ENCODE peak calls at places on chromosomes 5 and 9, in four cellular contexts. One of them, this sample, is unnamed.

GRCh38 chr5:169099801-169100734 is 200.9 kb downstream of the SLIT3 start:
- DNase-seq in H1: no peak
- DNase-seq in GM12878: no peak
- DNase-seq in K562: no peak
- DNase-seq in this sample: no peak

GRCh38 chr5:125290935-125291334 is 544.5 kb upstream of the ZNF608 start:
- DNase-seq in H1: no peak
- DNase-seq in GM12878: no peak
- DNase-seq in K562: no peak
- DNase-seq in this sample: no peak

GRCh38 chr5:139392678-139393496 is 2.0 kb downstream of the PROB1 start:
- DNase-seq in H1: no peak
- DNase-seq in GM12878: no peak
- DNase-seq in K562: no peak
- DNase-seq in this sample: no peak

GRCh38 chr9:115687356-115687755 is 466.2 kb upstream of the PAPPA start:
- DNase-seq in H1: no peak
- DNase-seq in GM12878: no peak
- DNase-seq in K562: no peak
- DNase-seq in this sample: no peak

GRCh38 chr5:448061-448765 is 5.2 kb downstream of the EXOC3 start:
- DNase-seq in H1: no peak
- DNase-seq in GM12878: no peak
- DNase-seq in K562: no peak
- DNase-seq in this sample: no peak

GRCh38 chr5:153463806-153464205 is 26.7 kb upstream of the GRIA1 start:
- DNase-seq in H1: no peak
- DNase-seq in GM12878: no peak
- DNase-seq in K562: no peak
- DNase-seq in this sample: peak; percentile 68

GRCh38 chr5:31781772-31782171 is 142.8 kb downstream of the PDZD2 start:
- DNase-seq in H1: no peak
- DNase-seq in GM12878: no peak
- DNase-seq in K562: peak; percentile 13
- DNase-seq in this sample: no peak

GRCh38 chr9:94687451-94687850 is 39.0 kb upstream of the AOPEP start:
- DNase-seq in H1: no peak
- DNase-seq in GM12878: no peak
- DNase-seq in K562: no peak
- DNase-seq in this sample: no peak

GRCh38 chr9:128715436-128715750 is 8.5 kb downstream of the ZDHHC12 start:
- DNase-seq in H1: no peak
- DNase-seq in GM12878: no peak
- DNase-seq in K562: no peak
- DNase-seq in this sample: no peak

GRCh38 chr5:135626636-135627035 is 47.8 kb upstream of the CXCL14 start:
- DNase-seq in H1: no peak
- DNase-seq in GM12878: no peak
- DNase-seq in K562: no peak
- DNase-seq in this sample: no peak

GRCh38 chr9:131524578-131525315 is 6.3 kb downstream of the UCK1 start:
- DNase-seq in H1: no peak
- DNase-seq in GM12878: no peak
- DNase-seq in K562: no peak
- DNase-seq in this sample: peak; percentile 18

GRCh38 chr9:88224938-88225337 is 86.7 kb upstream of the SPATA31C2 start:
- DNase-seq in H1: no peak
- DNase-seq in GM12878: no peak
- DNase-seq in K562: no peak
- DNase-seq in this sample: no peak

DNA sequence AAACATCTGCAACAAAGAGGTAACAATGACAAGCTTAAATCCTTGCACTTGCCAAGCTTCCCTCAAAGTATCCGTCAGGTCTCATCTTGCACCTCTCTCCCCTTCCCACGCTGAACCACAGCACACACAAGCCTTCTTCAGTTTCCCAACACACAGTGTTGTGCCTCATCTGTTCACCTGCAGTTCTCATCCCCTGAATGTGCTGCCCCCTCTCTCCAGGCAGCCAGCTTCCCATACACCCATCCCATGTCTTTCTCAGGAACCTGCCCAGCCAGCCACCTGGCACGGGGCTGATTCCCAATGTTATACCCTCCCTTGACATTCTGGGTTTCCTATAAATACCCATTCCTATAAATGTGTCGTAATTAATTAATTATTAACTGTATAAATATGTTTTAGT is 314.8 kb downstream of the PRELID2 start:
- DNase-seq in H1: no peak
- DNase-seq in GM12878: no peak
- DNase-seq in K562: no peak
- DNase-seq in this sample: no peak
- TF ChIP-seq CHD1 in H1: no peak
- TF ChIP-seq CHD1 in GM12878: no peak
- TF ChIP-seq CHD1 in K562: no peak
- TF ChIP-seq CHD1 in this sample: no peak

GRCh38 chr5:81850932-81851331 is 100.0 kb upstream of the SSBP2 start:
- DNase-seq in H1: no peak
- DNase-seq in GM12878: no peak
- DNase-seq in K562: no peak
- DNase-seq in this sample: no peak
- TF ChIP-seq CHD1 in H1: no peak
- TF ChIP-seq CHD1 in GM12878: no peak
- TF ChIP-seq CHD1 in K562: no peak
- TF ChIP-seq CHD1 in this sample: no peak

DNA sequence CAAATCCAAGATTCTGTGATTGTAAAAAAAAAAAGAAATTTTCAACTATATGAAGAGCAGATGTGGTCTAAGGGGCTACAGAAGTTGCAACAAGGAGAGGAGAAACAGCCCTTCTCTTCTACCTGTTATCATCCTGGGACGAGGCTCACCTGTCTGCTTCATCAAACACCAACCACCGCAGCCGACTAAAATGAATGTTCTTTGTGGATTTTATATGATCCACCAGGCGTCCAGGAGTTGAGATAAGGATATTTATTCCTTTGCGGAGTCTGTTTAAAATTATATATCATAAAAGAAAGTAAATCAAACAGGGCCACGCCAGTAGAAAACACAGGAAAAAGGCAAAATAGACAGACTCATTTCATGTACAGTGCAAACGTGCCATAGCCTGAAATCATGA is 21.5 kb downstream of the DDX31 start:
- DNase-seq in H1: no peak
- DNase-seq in GM12878: no peak
- DNase-seq in K562: no peak
- DNase-seq in this sample: no peak
- TF ChIP-seq CHD1 in H1: no peak
- TF ChIP-seq CHD1 in GM12878: no peak
- TF ChIP-seq CHD1 in K562: no peak
- TF ChIP-seq CHD1 in this sample: no peak

DNA sequence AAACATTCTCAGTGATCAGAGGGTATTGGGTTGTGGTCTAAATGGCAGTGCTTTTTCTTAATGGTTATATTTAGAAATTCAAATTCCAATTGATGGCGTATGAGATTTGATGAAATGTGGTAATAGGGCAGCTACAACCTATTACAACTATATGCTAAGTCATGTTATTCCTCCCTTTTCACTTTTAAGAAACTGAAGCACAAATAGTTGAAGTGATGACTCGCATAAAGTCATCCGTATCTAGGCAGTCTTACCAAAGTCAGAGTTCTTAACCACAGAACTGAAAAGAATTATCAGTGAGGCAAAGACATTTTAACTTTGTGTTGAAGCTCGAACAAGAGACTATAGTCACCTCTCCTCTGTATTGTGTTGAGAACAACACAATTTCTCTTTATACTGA is 28.2 kb downstream of the C9orf152 start:
- DNase-seq in H1: no peak
- DNase-seq in GM12878: no peak
- DNase-seq in K562: no peak
- DNase-seq in this sample: peak; percentile 86
- TF ChIP-seq CHD1 in H1: no peak
- TF ChIP-seq CHD1 in GM12878: no peak
- TF ChIP-seq CHD1 in K562: no peak
- TF ChIP-seq CHD1 in this sample: no peak

GRCh38 chr9:124386201-124386600 is 29.0 kb downstream of the PSMB7 start:
- DNase-seq in H1: no peak
- DNase-seq in GM12878: no peak
- DNase-seq in K562: no peak
- DNase-seq in this sample: peak; percentile 11
- TF ChIP-seq CHD1 in H1: no peak
- TF ChIP-seq CHD1 in GM12878: no peak
- TF ChIP-seq CHD1 in K562: no peak
- TF ChIP-seq CHD1 in this sample: no peak

GRCh38 chr5:108521841-108522506 is 140.1 kb upstream of the FBXL17 start:
- DNase-seq in H1: no peak
- DNase-seq in GM12878: peak; percentile 57
- DNase-seq in K562: peak; percentile 73
- DNase-seq in this sample: peak; percentile 72
- TF ChIP-seq CHD1 in H1: no peak
- TF ChIP-seq CHD1 in GM12878: no peak
- TF ChIP-seq CHD1 in K562: no peak
- TF ChIP-seq CHD1 in this sample: no peak

GRCh38 chr5:93461751-93462150 is 119.3 kb downstream of the NR2F1-AS1 start:
- DNase-seq in H1: no peak
- DNase-seq in GM12878: no peak
- DNase-seq in K562: no peak
- DNase-seq in this sample: peak; percentile 68
- TF ChIP-seq CHD1 in H1: no peak
- TF ChIP-seq CHD1 in GM12878: no peak
- TF ChIP-seq CHD1 in K562: no peak
- TF ChIP-seq CHD1 in this sample: no peak

GRCh38 chr9:74942801-74943200 is 9.9 kb downstream of the C9orf40 start:
- DNase-seq in H1: no peak
- DNase-seq in GM12878: no peak
- DNase-seq in K562: peak; percentile 57
- DNase-seq in this sample: peak; percentile 8
- TF ChIP-seq CHD1 in H1: no peak
- TF ChIP-seq CHD1 in GM12878: no peak
- TF ChIP-seq CHD1 in K562: no peak
- TF ChIP-seq CHD1 in this sample: no peak

GRCh38 chr5:61283480-61283879 is 48.6 kb upstream of the ZSWIM6 start:
- DNase-seq in H1: no peak
- DNase-seq in GM12878: no peak
- DNase-seq in K562: no peak
- DNase-seq in this sample: no peak

GRCh38 chr5:61290815-61291214 is 41.2 kb upstream of the ZSWIM6 start:
- DNase-seq in H1: no peak
- DNase-seq in GM12878: no peak
- DNase-seq in K562: no peak
- DNase-seq in this sample: no peak

GRCh38 chr5:61289241-61289640 is 42.8 kb upstream of the ZSWIM6 start:
- DNase-seq in H1: no peak
- DNase-seq in GM12878: no peak
- DNase-seq in K562: no peak
- DNase-seq in this sample: no peak

GRCh38 chr5:61289669-61290363 is 42.2 kb upstream of the ZSWIM6 start:
- DNase-seq in H1: no peak
- DNase-seq in GM12878: no peak
- DNase-seq in K562: no peak
- DNase-seq in this sample: no peak

GRCh38 chr5:61286446-61287132 is 45.5 kb upstream of the ZSWIM6 start:
- DNase-seq in H1: no peak
- DNase-seq in GM12878: no peak
- DNase-seq in K562: no peak
- DNase-seq in this sample: peak; percentile 68
- TF ChIP-seq CHD1 in H1: no peak
- TF ChIP-seq CHD1 in GM12878: no peak
- TF ChIP-seq CHD1 in K562: no peak
- TF ChIP-seq CHD1 in this sample: no peak